ENCODE peak calls at places on chromosomes 13 and 19, in six cellular contexts. J is lower leg skin; F is dorsolateral prefrontal cortex; I is kidney epithelial cell; P is endodermal cell; D is CD8-positive, alpha-beta memory T cell. X is an unnamed sample.

GRCh38 chr19:35767288-35768081 is 7.9 kb upstream of the ARHGAP33 start:
- DNase-seq in J (no peak), F (no peak), I (no peak), P (peak; percentile 98), D (no peak), X (peak; percentile 82)

GRCh38 chr13:114065926-114066774 is 66.3 kb downstream of the RASA3 start:
- DNase-seq in J (no peak), F (no peak), I (no peak), P (no peak), D (no peak), X (no peak)

GRCh38 chr13:84910423-84910822 is 888.8 kb downstream of the SLITRK6 start:
- DNase-seq in J (no peak), F (no peak), I (no peak), P (no peak), D (no peak), X (no peak)

GRCh38 chr13:39527961-39528720 is 74.9 kb downstream of the LHFPL6 start:
- DNase-seq in J (no peak), F (peak; percentile 38), I (peak; percentile 76), P (no peak), D (no peak), X (no peak)

GRCh38 chr13:20230913-20231838 is 943 bp downstream of the GJB6 start:
- DNase-seq in J (no peak), F (no peak), I (no peak), P (peak; percentile 66), D (no peak), X (no peak)

GRCh38 chr13:73090116-73090811 is 31.5 kb downstream of the KLF5 start:
- DNase-seq in J (no peak), F (no peak), I (peak; percentile 97), P (peak; percentile 84), D (no peak), X (peak; percentile 64)

GRCh38 chr19:15812059-15812722 is 3.3 kb downstream of the OR10H1 start:
- DNase-seq in J (no peak), F (no peak), I (no peak), P (no peak), D (peak; percentile 11), X (no peak)

GRCh38 chr13:110137677-110138008 is 169.3 kb downstream of the COL4A1 start:
- DNase-seq in J (no peak), F (peak; percentile 50), I (peak; percentile 26), P (no peak), D (no peak), X (peak; percentile 52)

GRCh38 chr13:22114630-22115311 is 443.9 kb downstream of the FGF9 start:
- DNase-seq in J (no peak), F (no peak), I (peak; percentile 83), P (no peak), D (peak; percentile 83), X (peak; percentile 0)

GRCh38 chr13:34346626-34347025 is 528.7 kb downstream of the RFC3 start:
- DNase-seq in J (no peak), F (no peak), I (no peak), P (no peak), D (no peak), X (no peak)

GRCh38 chr13:60482012-60482411 is 85.0 kb downstream of the TDRD3 start:
- DNase-seq in J (no peak), F (no peak), I (no peak), P (no peak), D (no peak), X (no peak)

GRCh38 chr19:51784922-51785690 is 9.9 kb upstream of the FPR3 start:
- DNase-seq in J (peak; percentile 95), F (no peak), I (no peak), P (no peak), D (no peak), X (no peak)

GRCh38 chr13:50128406-50129048 is 113.3 kb downstream of the KCNRG start:
- DNase-seq in J (no peak), F (no peak), I (no peak), P (peak; percentile 65), D (no peak), X (peak; percentile 3)

GRCh38 chr19:34678085-34678412 is 571 bp downstream of the ZNF302 start:
- DNase-seq in J (no peak), F (no peak), I (no peak), P (no peak), D (no peak), X (no peak)

GRCh38 chr13:103291693-103292572 is 225.7 kb upstream of the SLC10A2 start:
- DNase-seq in J (no peak), F (no peak), I (no peak), P (no peak), D (no peak), X (no peak)

GRCh38 chr19:35157431-35157830 is 2.9 kb downstream of the FXYD5 start:
- DNase-seq in J (no peak), F (no peak), I (no peak), P (no peak), D (no peak), X (no peak)

GRCh38 chr19:16001481-16002312 is 52.9 kb downstream of the OR10H4 start:
- DNase-seq in J (no peak), F (no peak), I (peak; percentile 5), P (no peak), D (peak; percentile 16), X (peak; percentile 82)

GRCh38 chr19:35860818-35861639 is 4.3 kb downstream of the KIRREL2 start:
- DNase-seq in J (peak; percentile 81), F (no peak), I (no peak), P (peak; percentile 98), D (no peak), X (peak; percentile 32)

GRCh38 chr13:23060972-23061371 is 119.8 kb upstream of the SGCG start:
- DNase-seq in J (no peak), F (no peak), I (no peak), P (no peak), D (no peak), X (no peak)

GRCh38 chr19:50568321-50569022 is at the start of gene LRRC4B:
- DNase-seq in J (no peak), F (no peak), I (no peak), P (peak; percentile 84), D (no peak), X (peak; percentile 66)

GRCh38 chr13:64529874-64530485 is 2700.2 kb downstream of the PCDH9 start:
- DNase-seq in J (no peak), F (no peak), I (no peak), P (peak; percentile 71), D (no peak), X (peak; percentile 34)

GRCh38 chr19:39444598-39445257 is 654 bp upstream of the SUPT5H start:
- DNase-seq in J (no peak), F (no peak), I (no peak), P (no peak), D (no peak), X (peak; percentile 42)

GRCh38 chr13:50940509-50940908 is 30.9 kb downstream of the RNASEH2B start:
- DNase-seq in J (no peak), F (no peak), I (no peak), P (no peak), D (no peak), X (no peak)

GRCh38 chr13:25727250-25727649 is 324.6 kb downstream of the SHISA2 start:
- DNase-seq in J (no peak), F (no peak), I (no peak), P (no peak), D (no peak), X (no peak)

GRCh38 chr13:62320129-62320724 is 904.6 kb upstream of the PCDH20 start:
- DNase-seq in J (no peak), F (no peak), I (peak; percentile 9), P (no peak), D (no peak), X (peak; percentile 66)

GRCh38 chr19:50705422-50706019 is 14.1 kb downstream of the SHANK1 start:
- DNase-seq in J (no peak), F (no peak), I (peak; percentile 18), P (peak; percentile 86), D (no peak), X (peak; percentile 70)

DNA sequence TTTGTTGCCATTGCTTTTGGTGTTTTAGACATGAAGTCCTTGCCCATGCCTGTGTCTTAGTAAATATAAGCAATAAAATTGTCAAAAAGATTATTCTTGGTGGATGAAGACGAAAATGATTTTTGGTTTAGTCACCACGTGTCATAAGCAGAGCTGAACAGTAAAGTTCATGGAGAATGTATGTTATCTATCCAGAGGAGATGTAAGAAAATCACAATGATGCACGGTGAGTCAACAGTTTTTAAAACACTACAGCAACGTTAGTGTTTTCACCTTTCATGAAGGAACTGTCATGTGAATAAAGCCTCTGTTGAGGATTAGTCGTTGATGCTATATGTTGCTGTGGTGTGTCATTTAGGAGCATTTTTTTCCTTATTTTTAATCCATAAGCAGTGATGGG is 137.6 kb downstream of the GPC6 start:
- DNase-seq in J (no peak), F (no peak), I (no peak), P (no peak), D (no peak), X (peak; percentile 48)
- H3K4me3 ChIP-seq in J (no peak overlapping the region), F (no peak overlapping the region), I (no peak overlapping the region), P (no peak overlapping the region), D (no peak overlapping the region), X (no peak overlapping the region)

GRCh38 chr13:29593605-29594297 is 1.7 kb downstream of the SLC7A1 start:
- DNase-seq in J (no peak), F (no peak), I (no peak), P (no peak), D (no peak), X (no peak)
- H3K4me3 ChIP-seq in J (no peak overlapping the region), F (peak overlapping the region; percentile 90), I (peak overlapping the region; percentile 68), P (peak overlapping the region; percentile 83), D (peak overlapping the region; percentile 75), X (peak overlapping the region; percentile 90)

GRCh38 chr19:54162884-54163283 is 3.4 kb upstream of the LENG1 start:
- DNase-seq in J (no peak), F (no peak), I (no peak), P (no peak), D (no peak), X (no peak)

GRCh38 chr19:54164369-54165068 is 5.0 kb upstream of the LENG1 start:
- DNase-seq in J (peak; percentile 94), F (no peak), I (no peak), P (peak; percentile 99), D (peak; percentile 47), X (peak; percentile 59)

GRCh38 chr19:54160182-54160811 is 776 bp upstream of the LENG1 start:
- DNase-seq in J (no peak), F (no peak), I (no peak), P (no peak), D (no peak), X (no peak)

GRCh38 chr19:54160948-54161347 is 1.4 kb upstream of the LENG1 start:
- DNase-seq in J (no peak), F (no peak), I (no peak), P (no peak), D (no peak), X (no peak)

GRCh38 chr19:54162241-54162805 is 2.8 kb upstream of the LENG1 start:
- DNase-seq in J (peak; percentile 96), F (no peak), I (no peak), P (peak; percentile 96), D (peak; percentile 69), X (peak; percentile 93)
- H3K4me3 ChIP-seq in J (no peak overlapping the region), F (peak overlapping the region; percentile 45), I (peak overlapping the region; percentile 39), P (peak overlapping the region; percentile 68), D (peak overlapping the region; percentile 62), X (peak overlapping the region; percentile 31)

DNA sequence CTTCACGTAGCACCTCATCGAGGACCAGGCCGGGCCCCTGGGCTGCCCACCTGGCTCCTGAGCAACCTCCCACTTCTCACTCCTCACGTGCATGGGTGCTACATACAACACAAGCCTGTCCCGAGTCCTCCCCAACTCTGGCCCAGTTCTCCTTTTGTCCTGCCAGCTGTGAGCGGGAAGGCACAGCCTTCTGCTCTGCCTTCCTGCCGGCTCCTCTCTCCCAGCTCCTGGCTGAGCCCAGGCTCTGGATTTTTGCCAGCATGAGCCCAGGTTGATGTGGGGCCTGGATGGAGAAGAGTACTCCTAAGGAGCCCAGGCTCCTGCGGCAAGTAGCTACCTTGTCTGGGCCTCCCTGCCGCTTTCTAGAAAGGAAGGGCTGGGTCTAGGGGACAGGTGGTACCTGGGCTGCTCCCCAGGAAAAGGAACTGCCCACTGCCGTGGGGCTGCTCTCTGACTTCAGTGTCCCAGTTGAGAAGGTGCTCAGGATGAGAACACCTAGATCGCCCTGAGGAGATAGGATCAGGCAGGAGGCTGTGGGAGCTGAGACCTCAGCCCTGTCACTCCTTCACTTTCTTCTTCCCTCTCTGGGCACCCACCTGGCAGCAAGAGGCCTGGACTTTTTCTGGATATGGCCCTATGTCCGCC is 23.6 kb downstream of the LYL1 start:
- DNase-seq in J (no peak), F (no peak), I (no peak), P (peak; percentile 51), D (no peak), X (no peak)
- H3K4me3 ChIP-seq in J (no peak overlapping the region), F (no peak overlapping the region), I (no peak overlapping the region), P (no peak overlapping the region), D (no peak overlapping the region), X (no peak overlapping the region)

X was measured in cardiac muscle cell.